ENCODE peak calls at places on chromosomes 2 and 18, in five cellular contexts. J is A549, H is IMR-90, S is PC-9, E is neuronal stem cell. V is an unnamed sample.

GRCh38 chr18:23032030-23032582 is 99.0 kb downstream of the RBBP8 start:
- DNase-seq in J (no peak), H (peak), S (no peak), E (no peak), V (peak)

GRCh38 chr2:199064201-199064600 is 393.5 kb downstream of the SATB2 start:
- DNase-seq in J (no peak), H (no peak), S (no peak), E (no peak), V (no peak)

GRCh38 chr2:99607454-99607853 is 117.6 kb upstream of the REV1 start:
- DNase-seq in J (no peak), H (no peak), S (no peak), E (no peak), V (no peak)

GRCh38 chr2:27032495-27033252 is at the start of gene TMEM214:
- DNase-seq in J (peak), H (peak), S (peak), E (peak), V (peak)

GRCh38 chr2:240819404-240820013 is 510 bp downstream of the KIF1A start:
- DNase-seq in J (no peak), H (no peak), S (no peak), E (peak), V (peak)

GRCh38 chr2:237895544-237896506 is 36.4 kb downstream of the RAMP1 start:
- DNase-seq in J (no peak), H (no peak), S (no peak), E (no peak), V (no peak)

GRCh38 chr2:168607992-168608391 is 151.9 kb downstream of the CERS6 start:
- DNase-seq in J (no peak), H (peak), S (no peak), E (no peak), V (no peak)

GRCh38 chr2:235494716-235495372 is 1.0 kb downstream of the AGAP1 start:
- DNase-seq in J (peak), H (peak), S (peak), E (peak), V (peak)

GRCh38 chr2:46812381-46813024 is 103.1 kb downstream of the MCFD2 start:
- DNase-seq in J (peak), H (peak), S (no peak), E (no peak), V (no peak)

GRCh38 chr2:75609334-75609689 is 37.3 kb upstream of the MRPL19 start:
- DNase-seq in J (no peak), H (no peak), S (no peak), E (no peak), V (no peak)

GRCh38 chr2:1970341-1970740 is 226.0 kb upstream of the PXDN start:
- DNase-seq in J (no peak), H (no peak), S (no peak), E (no peak), V (no peak)

GRCh38 chr2:24824966-24825882 is 32.0 kb downstream of the CENPO start:
- DNase-seq in J (peak), H (no peak), S (no peak), E (no peak), V (peak)

GRCh38 chr18:68177807-68178702 is 536.9 kb downstream of the TMX3 start:
- DNase-seq in J (no peak), H (peak), S (peak), E (no peak), V (no peak)

GRCh38 chr18:24089059-24089458 is 49.8 kb upstream of the CABYR start:
- DNase-seq in J (no peak), H (peak), S (no peak), E (no peak), V (no peak)

GRCh38 chr2:75071766-75072165 is 113.3 kb downstream of the POLE4 start:
- DNase-seq in J (no peak), H (peak), S (no peak), E (no peak), V (no peak)

GRCh38 chr2:46909771-46910419 is 5.7 kb downstream of the MCFD2 start:
- DNase-seq in J (peak), H (peak), S (peak), E (no peak), V (no peak)

GRCh38 chr18:56068030-56068671 is 480.2 kb upstream of the TCF4 start:
- DNase-seq in J (no peak), H (peak), S (no peak), E (no peak), V (no peak)

GRCh38 chr18:75071866-75072671 is 136.9 kb downstream of the PTGR3 start:
- DNase-seq in J (no peak), H (no peak), S (no peak), E (no peak), V (no peak)

GRCh38 chr2:8539743-8540551 is 141.9 kb upstream of the ID2 start:
- DNase-seq in J (no peak), H (no peak), S (peak), E (no peak), V (peak)

GRCh38 chr2:177295479-177295878 is 31.0 kb upstream of the NFE2L2 start:
- DNase-seq in J (no peak), H (peak), S (no peak), E (no peak), V (no peak)

GRCh38 chr2:118940008-118940407 is 2.0 kb upstream of the MARCO start:
- DNase-seq in J (no peak), H (no peak), S (no peak), E (no peak), V (no peak)

GRCh38 chr2:240277073-240277806 is 136.8 kb upstream of the OTOS start:
- DNase-seq in J (no peak), H (peak), S (no peak), E (no peak), V (no peak)

DNA sequence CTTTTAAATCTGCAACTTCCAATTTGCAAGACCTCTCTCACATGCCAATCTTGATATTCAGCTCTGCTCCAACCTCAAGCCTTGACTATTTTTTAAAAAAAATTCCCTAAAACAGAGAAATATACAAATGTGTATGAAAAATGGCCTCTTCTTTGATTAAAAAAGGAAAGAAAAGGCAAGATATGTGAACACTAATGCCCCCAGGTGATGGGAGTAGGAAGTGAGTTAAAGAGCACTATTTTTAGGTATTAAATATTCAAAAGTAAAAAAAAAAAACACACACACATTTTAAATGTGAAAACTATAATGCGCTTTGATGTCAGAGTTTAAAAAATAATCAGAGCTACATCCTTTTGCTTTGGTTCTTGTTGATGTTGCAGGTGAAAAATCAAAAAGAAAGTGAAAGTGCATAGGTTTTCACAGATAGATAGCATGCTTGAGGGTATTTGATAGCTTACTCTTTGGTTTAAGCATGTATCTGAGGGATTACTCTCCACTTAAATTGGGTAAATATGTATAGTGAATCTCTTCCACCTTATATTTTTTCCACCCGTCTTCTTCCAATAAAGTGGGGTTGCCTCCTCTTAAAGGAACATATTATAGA is 406.0 kb upstream of the POU3F3 start:
- DNase-seq in J (no peak), H (no peak), S (no peak), E (no peak), V (peak)
- H3K4me2 ChIP-seq in J (peak), H (no peak), S (no peak), E (no peak), V (no peak)

GRCh38 chr2:29311458-29311857 is 196.2 kb downstream of the CLIP4 start:
- DNase-seq in J (no peak), H (no peak), S (no peak), E (no peak), V (no peak)
- H3K4me2 ChIP-seq in J (no peak), H (no peak), S (no peak), E (no peak), V (no peak)

DNA sequence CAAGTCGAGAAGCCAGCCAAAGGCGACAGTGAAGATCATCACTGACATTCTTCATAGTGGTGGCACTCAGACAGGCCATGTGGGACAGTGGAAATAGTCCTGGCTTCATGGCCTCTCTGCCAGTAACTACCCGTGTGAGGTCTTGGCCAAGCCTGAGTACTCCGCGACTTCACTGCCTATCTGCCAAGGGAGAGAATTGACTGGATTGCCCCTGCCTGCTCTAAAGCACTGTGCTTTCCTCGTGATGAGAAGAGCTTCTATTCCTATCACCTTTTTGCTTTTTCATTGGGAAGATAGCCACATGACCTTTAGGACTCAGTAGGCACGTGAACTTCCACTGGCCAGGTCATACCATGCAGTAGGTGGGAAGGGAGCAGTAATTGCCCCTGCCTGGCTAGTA is 239.3 kb downstream of the HAUS1 start:
- DNase-seq in J (no peak), H (no peak), S (no peak), E (no peak), V (no peak)
- H3K4me2 ChIP-seq in J (no peak), H (no peak), S (no peak), E (no peak), V (peak)

GRCh38 chr2:14944562-14945346 is 312.2 kb downstream of the LRATD1 start:
- DNase-seq in J (peak), H (peak), S (no peak), E (no peak), V (peak)
- H3K4me2 ChIP-seq in J (no peak), H (no peak), S (no peak), E (no peak), V (no peak)

V was measured in GM23338.